ENCODE peak calls at places on chromosomes 7 and 10, in five cellular contexts. D is HepG2, F is K562, B is GM12878, L is A549. W is an unnamed sample.

GRCh38 chr10:11097686-11098085 is 80.0 kb downstream of the CELF2 start:
- DNase-seq in L (no peak), B (peak), F (no peak), D (no peak), W (no peak)

GRCh38 chr10:23442936-23443335 is 4.1 kb downstream of the OTUD1 start:
- DNase-seq in B (no peak), D (no peak), L (no peak), F (no peak), W (no peak)

GRCh38 chr10:124562425-124563060 is 100.9 kb downstream of the LHPP start:
- DNase-seq in F (no peak), D (no peak), L (no peak), B (no peak), W (no peak)

GRCh38 chr7:64799-65430 is 127.5 kb upstream of the FAM20C start:
- DNase-seq in D (no peak), B (no peak), F (no peak), L (no peak), W (no peak)

GRCh38 chr7:80614911-80615310 is 23.5 kb upstream of the CD36 start:
- DNase-seq in B (no peak), D (no peak), F (no peak), L (peak), W (no peak)

GRCh38 chr7:113087278-113087998 is 811 bp upstream of the GPR85 start:
- DNase-seq in L (peak), D (peak), F (peak), B (no peak), W (peak)

GRCh38 chr10:47026301-47027107 is 115.3 kb downstream of the PTPN20 start:
- DNase-seq in F (no peak), B (no peak), L (no peak), D (no peak), W (no peak)

GRCh38 chr10:119166111-119166500 is 592 bp upstream of the SFXN4 start:
- DNase-seq in F (no peak), L (no peak), D (no peak), B (no peak), W (no peak)

GRCh38 chr7:7970620-7971307 is 2.2 kb downstream of the GLCCI1 start:
- DNase-seq in F (no peak), B (no peak), L (no peak), D (no peak), W (no peak)

GRCh38 chr7:24052572-24053223 is 231.3 kb upstream of the NPY start:
- DNase-seq in F (no peak), B (no peak), L (no peak), D (no peak), W (no peak)

GRCh38 chr7:7977774-7978173 is 9.2 kb downstream of the GLCCI1 start:
- DNase-seq in B (no peak), F (no peak), D (no peak), L (no peak), W (no peak)

GRCh38 chr10:127163632-127164031 is 32.8 kb downstream of the INSYN2A start:
- DNase-seq in L (no peak), F (no peak), D (no peak), B (no peak), W (no peak)

GRCh38 chr10:13658256-13658655 is 71.5 kb downstream of the PRPF18 start:
- DNase-seq in B (no peak), L (no peak), D (no peak), F (no peak), W (no peak)

GRCh38 chr7:111788426-111788825 is 226.1 kb upstream of the IMMP2L start:
- DNase-seq in B (no peak), D (no peak), L (no peak), F (no peak), W (peak)

GRCh38 chr7:94053532-94053931 is 49.4 kb upstream of the BET1 start:
- DNase-seq in L (peak), F (no peak), D (no peak), B (no peak), W (no peak)

GRCh38 chr10:52785418-52785817 is 12.8 kb upstream of the MBL2 start:
- DNase-seq in D (no peak), B (no peak), L (no peak), F (no peak), W (no peak)

DNA sequence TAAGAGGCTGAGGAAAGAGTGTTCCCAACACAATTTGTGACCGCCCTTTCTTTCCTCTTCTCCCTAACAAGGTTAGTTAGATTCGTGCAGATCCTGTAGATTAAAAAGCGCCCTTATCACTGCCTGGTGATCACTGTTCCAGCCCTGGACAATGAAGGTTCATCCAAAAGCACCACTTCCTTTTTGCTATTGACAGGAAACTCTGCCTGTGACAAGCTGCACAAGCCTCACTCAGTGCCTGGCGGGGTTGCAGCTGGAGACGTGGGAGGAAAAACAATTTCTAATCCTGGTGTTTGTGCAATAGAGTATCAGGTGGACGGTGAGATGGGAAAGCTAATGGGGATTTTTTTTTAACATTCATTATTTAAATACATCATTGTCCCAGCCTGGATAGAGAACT is 105.9 kb upstream of the CAV2 start:
- DNase-seq in F (no peak), D (no peak), L (no peak), B (no peak), W (no peak)
- TF ChIP-seq CTCF in F (no peak), D (no peak), L (no peak), B (no peak), W (no peak)

GRCh38 chr7:4833691-4834600 is 27.9 kb downstream of the PAPOLB start:
- DNase-seq in F (no peak), D (no peak), B (no peak), L (no peak), W (no peak)
- TF ChIP-seq REST in F (no peak), D (no peak), B (no peak), L (no peak), W (no peak)

DNA sequence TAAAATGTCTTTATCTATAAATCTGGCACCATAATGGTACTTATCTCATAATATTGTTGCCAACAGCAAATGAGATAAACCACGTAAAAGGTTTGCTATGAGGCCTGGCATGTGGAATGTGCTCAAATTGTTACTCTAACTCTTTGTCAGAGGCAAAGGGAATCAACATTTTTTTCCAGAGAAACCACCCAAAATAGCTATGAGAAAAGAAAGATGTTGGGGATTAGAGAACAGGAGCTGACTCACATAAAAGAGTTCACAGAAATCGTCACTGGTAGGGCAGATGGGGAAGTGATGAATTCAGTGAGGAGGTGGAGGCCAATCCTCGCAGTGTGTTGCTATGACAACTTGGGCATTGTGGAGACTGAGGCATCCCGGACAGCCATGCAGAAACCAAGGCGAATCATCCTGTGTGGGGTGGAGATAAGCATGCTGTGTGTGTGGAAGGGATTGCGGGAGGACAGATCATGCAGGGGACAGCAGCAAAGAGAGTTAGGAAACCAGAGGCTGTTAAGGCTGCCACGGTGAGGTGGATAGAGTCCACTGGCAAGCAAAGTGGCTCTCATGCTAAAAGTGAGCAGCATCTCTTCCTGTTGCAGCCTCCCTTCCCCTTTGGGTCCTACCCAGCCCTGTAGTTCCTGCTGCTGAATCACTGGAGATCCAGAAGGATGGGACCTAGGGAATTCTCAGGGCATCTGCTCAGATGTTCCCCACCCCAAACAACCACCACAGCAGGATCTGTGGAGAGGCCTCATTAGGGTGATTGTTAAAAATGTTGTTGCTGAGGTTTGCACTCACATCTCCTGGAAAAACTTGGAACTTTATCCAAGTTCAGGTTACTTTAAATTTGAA is 103.9 kb downstream of the CUBN start:
- DNase-seq in L (peak), F (no peak), D (peak), B (no peak), W (no peak)
- TF ChIP-seq JUNB in L (no peak), F (no peak), D (no peak), B (no peak), W (no peak)

GRCh38 chr10:79068203-79068561 is 584 bp upstream of the ZMIZ1 start:
- DNase-seq in F (peak), D (no peak), L (no peak), B (no peak), W (peak)
- TF ChIP-seq CTCF in F (no peak), D (peak), L (no peak), B (no peak), W (no peak)

GRCh38 chr10:69959911-69960310 is 92.7 kb upstream of the MACROH2A2 start:
- DNase-seq in D (no peak), L (no peak), B (no peak), F (no peak), W (no peak)
- TF ChIP-seq REST in D (no peak), L (no peak), B (no peak), F (no peak), W (no peak)

DNA sequence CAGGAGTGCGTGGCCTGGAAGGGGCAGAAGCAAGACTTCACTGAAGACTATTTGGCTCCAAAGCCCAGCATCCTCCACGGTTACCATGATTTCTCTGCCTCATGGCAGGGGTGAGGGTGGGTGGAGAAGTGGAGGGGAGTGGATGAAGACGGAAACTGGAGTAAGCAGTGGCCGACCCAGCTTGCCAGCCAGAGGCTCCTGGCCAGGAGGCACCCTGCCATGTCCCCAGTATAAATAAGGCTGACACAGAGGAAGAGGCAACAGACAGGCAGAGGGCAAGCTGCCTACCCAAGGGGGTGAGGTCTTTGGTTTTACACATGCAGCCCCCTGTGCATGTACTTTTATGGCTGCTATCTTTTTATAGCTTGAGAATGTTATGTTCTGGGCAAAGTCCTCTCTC is 102.6 kb upstream of the TBX20 start:
- DNase-seq in B (no peak), D (no peak), F (no peak), L (no peak), W (no peak)
- TF ChIP-seq JUNB in B (no peak), D (no peak), F (no peak), L (no peak), W (no peak)